ENCODE peak calls at places on chromosomes 1 and 21, in eight cellular contexts. O, B, H, G, I, S, M and R are unnamed samples.
A peak's percentile ranks its signal among the peaks of the same experiment; 100 is the strongest.

GRCh38 chr1:3170566-3171453 is 101.8 kb downstream of the PRDM16 start:
- DNase-seq in M (no peak), S (peak; percentile 47), H (no peak), B (peak; percentile 79), I (no peak), O (no peak), G (peak; percentile 94), R (peak; percentile 60)

GRCh38 chr1:31646259-31646960 is 1.7 kb upstream of the PEF1 start:
- DNase-seq in M (no peak), S (no peak), H (no peak), B (no peak), O (no peak), I (no peak), G (no peak), R (no peak)

GRCh38 chr1:167627865-167628641 is 2.0 kb upstream of the RCSD1 start:
- DNase-seq in B (no peak), H (no peak), M (no peak), I (peak; percentile 79), O (no peak), S (no peak), G (no peak), R (no peak)

GRCh38 chr1:160645386-160646063 is 1.3 kb downstream of the SLAMF1 start:
- DNase-seq in M (no peak), O (no peak), H (no peak), B (no peak), G (no peak), S (no peak), I (no peak), R (no peak)

GRCh38 chr21:39141502-39141901 is 41.7 kb downstream of the PSMG1 start:
- DNase-seq in M (no peak), H (no peak), G (no peak), I (no peak), S (peak; percentile 54), O (no peak), B (no peak), R (no peak)

GRCh38 chr1:27001570-27002360 is 8.3 kb downstream of the TRNP1 start:
- DNase-seq in H (no peak), M (no peak), G (no peak), I (peak; percentile 44), S (peak; percentile 66), O (no peak), B (peak; percentile 57), R (no peak)

GRCh38 chr1:243312962-243313634 is 57.3 kb downstream of the SDCCAG8 start:
- DNase-seq in G (no peak), S (no peak), M (peak; percentile 99), I (peak; percentile 32), H (no peak), O (no peak), B (no peak), R (no peak)

GRCh38 chr1:214135886-214136285 is 145.1 kb upstream of the SMYD2 start:
- DNase-seq in H (no peak), G (no peak), S (no peak), O (no peak), M (no peak), I (no peak), B (no peak), R (no peak)

GRCh38 chr1:50705041-50705440 is 255.0 kb downstream of the FAF1 start:
- DNase-seq in O (no peak), H (no peak), G (no peak), S (no peak), B (no peak), M (no peak), I (no peak), R (no peak)

GRCh38 chr1:174956086-174956485 is 43.7 kb upstream of the CACYBP start:
- DNase-seq in G (no peak), M (no peak), I (no peak), S (no peak), O (no peak), H (no peak), B (no peak), R (no peak)

GRCh38 chr1:154623358-154623757 is 15.4 kb upstream of the ADAR start:
- DNase-seq in S (no peak), M (no peak), O (no peak), I (no peak), G (no peak), B (no peak), H (no peak), R (no peak)

GRCh38 chr21:35265170-35265877 is 216.2 kb upstream of the RUNX1 start:
- DNase-seq in I (no peak), H (no peak), G (no peak), M (peak; percentile 66), O (no peak), B (no peak), S (peak; percentile 61), R (no peak)

GRCh38 chr1:235357485-235358378 is 9.5 kb upstream of the TBCE start:
- DNase-seq in G (no peak), H (no peak), M (no peak), I (no peak), B (no peak), S (no peak), O (no peak), R (no peak)

GRCh38 chr1:247113094-247113497 is 8.9 kb upstream of the ZNF669 start:
- DNase-seq in O (no peak), G (peak; percentile 75), H (no peak), S (no peak), B (no peak), I (no peak), M (no peak), R (no peak)

GRCh38 chr1:29590583-29591555 is 354.5 kb downstream of the PTPRU start:
- DNase-seq in G (no peak), H (no peak), B (no peak), I (no peak), M (no peak), O (no peak), S (no peak), R (no peak)

GRCh38 chr21:33854604-33855003 is 61.0 kb downstream of the ATP5PO start:
- DNase-seq in M (no peak), S (no peak), G (no peak), I (no peak), O (no peak), B (no peak), H (no peak), R (no peak)

GRCh38 chr1:158793604-158794003 is 12.6 kb upstream of the OR6N2 start:
- DNase-seq in I (no peak), H (peak; percentile 24), G (no peak), O (no peak), B (no peak), S (no peak), M (no peak), R (no peak)

GRCh38 chr21:46286668-46286982 is 483 bp downstream of the YBEY start:
- DNase-seq in B (no peak), S (no peak), O (no peak), H (no peak), I (no peak), M (no peak), G (no peak), R (no peak)

GRCh38 chr1:21855257-21856096 is 43.4 kb downstream of the LDLRAD2 start:
- DNase-seq in H (no peak), M (no peak), S (no peak), I (no peak), O (no peak), B (no peak), G (no peak), R (no peak)

GRCh38 chr1:114286179-114286578 is 132.5 kb upstream of the SYT6 start:
- DNase-seq in B (no peak), M (no peak), I (no peak), H (no peak), S (peak; percentile 39), O (no peak), G (no peak), R (no peak)
- TF ChIP-seq CTCF in B (no peak), M (no peak), I (no peak), H (no peak), S (no peak), O (peak; percentile 11), G (no peak), R (no peak)

GRCh38 chr1:17403081-17403480 is 31.1 kb downstream of the PADI6 start:
- DNase-seq in O (no peak), I (no peak), B (no peak), M (no peak), G (no peak), S (no peak), H (no peak), R (no peak)

GRCh38 chr1:17401841-17402240 is 29.8 kb downstream of the PADI6 start:
- DNase-seq in M (no peak), H (no peak), O (no peak), I (no peak), S (no peak), G (no peak), B (no peak), R (no peak)

GRCh38 chr1:17404034-17404671 is 32.2 kb downstream of the PADI6 start:
- DNase-seq in M (no peak), H (no peak), S (no peak), B (no peak), I (no peak), G (no peak), O (no peak), R (no peak)

GRCh38 chr1:17397910-17398700 is 26.1 kb downstream of the PADI6 start:
- DNase-seq in B (no peak), H (no peak), I (no peak), G (no peak), O (no peak), S (no peak), M (no peak), R (no peak)

GRCh38 chr1:17400725-17401341 is 28.8 kb downstream of the PADI6 start:
- DNase-seq in I (no peak), B (no peak), S (no peak), G (no peak), M (no peak), O (no peak), H (no peak), R (no peak)
- TF ChIP-seq CTCF in I (peak; percentile 16), B (no peak), S (no peak), G (no peak), M (no peak), O (no peak), H (no peak), R (no peak)

GRCh38 chr1:151596166-151596933 is 15.5 kb upstream of the SNX27 start:
- DNase-seq in H (no peak), G (peak; percentile 56), B (no peak), M (no peak), O (no peak), S (no peak), I (no peak), R (no peak)
- TF ChIP-seq CTCF in H (no peak), G (no peak), B (no peak), M (no peak), O (no peak), S (no peak), I (no peak), R (no peak)

GRCh38 chr1:25185934-25186333 is 46.4 kb downstream of the SYF2 start:
- DNase-seq in G (no peak), S (no peak), I (no peak), O (no peak), H (no peak), M (no peak), B (no peak), R (no peak)
- TF ChIP-seq CTCF in G (no peak), S (no peak), I (no peak), O (no peak), H (no peak), M (no peak), B (no peak), R (no peak)

DNA sequence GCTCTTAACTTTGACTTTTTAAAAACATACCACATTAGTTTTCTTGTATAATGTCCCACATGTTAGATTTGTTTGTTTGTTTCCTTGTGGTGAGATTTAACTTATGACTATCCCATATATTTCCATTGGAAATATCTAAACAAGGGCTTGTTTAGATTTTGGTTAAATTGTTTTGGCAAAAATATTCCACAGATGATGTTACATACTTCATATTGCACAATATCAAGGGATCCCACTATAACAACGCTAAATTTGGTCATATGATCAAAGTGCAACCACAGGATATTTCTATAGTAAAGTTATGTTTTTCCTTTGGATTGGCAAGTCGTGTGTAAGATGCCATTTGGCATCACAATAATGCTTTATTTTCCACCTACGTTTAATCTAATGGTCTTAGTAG is 396.7 kb downstream of the TGFB2 start:
- DNase-seq in I (no peak), G (no peak), M (no peak), S (peak; percentile 89), H (no peak), O (no peak), B (no peak), R (no peak)
- TF ChIP-seq CTCF in I (no peak), G (no peak), M (no peak), S (no peak), H (no peak), O (no peak), B (no peak), R (no peak)